ENCODE peak calls at places on chromosomes 16 and 17, in ten cellular contexts. One of them, this sample, is unnamed.
A peak's percentile ranks its signal among the peaks of the same experiment; 100 is the strongest.

GRCh38 chr17:49998836-49999511 is 4.0 kb upstream of the DLX3 start:
- DNase-seq in uterus: no peak
- DNase-seq in heart right ventricle: no peak
- DNase-seq in PC-9: no peak
- DNase-seq in transverse colon: no peak
- DNase-seq in spleen: no peak
- DNase-seq in heart left ventricle: no peak
- DNase-seq in tibial artery: no peak
- DNase-seq in psoas muscle: no peak
- DNase-seq in fibroblast of lung: no peak
- DNase-seq in this sample: no peak

GRCh38 chr17:75664099-75664549 is 2.8 kb downstream of the RECQL5 start:
- DNase-seq in uterus: no peak
- DNase-seq in heart right ventricle: no peak
- DNase-seq in PC-9: no peak
- DNase-seq in transverse colon: no peak
- DNase-seq in spleen: no peak
- DNase-seq in heart left ventricle: no peak
- DNase-seq in tibial artery: no peak
- DNase-seq in psoas muscle: no peak
- DNase-seq in fibroblast of lung: no peak
- DNase-seq in this sample: no peak

GRCh38 chr16:82088483-82088882 is 53.4 kb downstream of the HSD17B2 start:
- DNase-seq in uterus: peak; percentile 23
- DNase-seq in heart right ventricle: no peak
- DNase-seq in PC-9: no peak
- DNase-seq in transverse colon: no peak
- DNase-seq in spleen: no peak
- DNase-seq in heart left ventricle: no peak
- DNase-seq in tibial artery: no peak
- DNase-seq in psoas muscle: no peak
- DNase-seq in fibroblast of lung: no peak
- DNase-seq in this sample: no peak

GRCh38 chr17:51590071-51590470 is 329.7 kb downstream of the UTP18 start:
- DNase-seq in uterus: no peak
- DNase-seq in heart right ventricle: no peak
- DNase-seq in PC-9: no peak
- DNase-seq in transverse colon: no peak
- DNase-seq in spleen: no peak
- DNase-seq in heart left ventricle: no peak
- DNase-seq in tibial artery: no peak
- DNase-seq in psoas muscle: no peak
- DNase-seq in fibroblast of lung: no peak
- DNase-seq in this sample: no peak

GRCh38 chr17:57445772-57446472 is 189.6 kb downstream of the MSI2 start:
- DNase-seq in uterus: no peak
- DNase-seq in heart right ventricle: no peak
- DNase-seq in PC-9: no peak
- DNase-seq in transverse colon: no peak
- DNase-seq in spleen: no peak
- DNase-seq in heart left ventricle: no peak
- DNase-seq in tibial artery: no peak
- DNase-seq in psoas muscle: no peak
- DNase-seq in fibroblast of lung: peak; percentile 75
- DNase-seq in this sample: no peak

GRCh38 chr17:67200727-67201301 is 44.2 kb downstream of the HELZ start:
- DNase-seq in uterus: no peak
- DNase-seq in heart right ventricle: no peak
- DNase-seq in PC-9: no peak
- DNase-seq in transverse colon: no peak
- DNase-seq in spleen: no peak
- DNase-seq in heart left ventricle: no peak
- DNase-seq in tibial artery: no peak
- DNase-seq in psoas muscle: no peak
- DNase-seq in fibroblast of lung: no peak
- DNase-seq in this sample: no peak

GRCh38 chr17:68401288-68401687 is 56.0 kb downstream of the WIPI1 start:
- DNase-seq in uterus: no peak
- DNase-seq in heart right ventricle: no peak
- DNase-seq in PC-9: no peak
- DNase-seq in transverse colon: no peak
- DNase-seq in spleen: no peak
- DNase-seq in heart left ventricle: no peak
- DNase-seq in tibial artery: no peak
- DNase-seq in psoas muscle: no peak
- DNase-seq in fibroblast of lung: no peak
- DNase-seq in this sample: no peak

GRCh38 chr17:14784997-14785696 is 480.0 kb downstream of the PMP22 start:
- DNase-seq in uterus: no peak
- DNase-seq in heart right ventricle: no peak
- DNase-seq in PC-9: no peak
- DNase-seq in transverse colon: no peak
- DNase-seq in spleen: peak; percentile 72
- DNase-seq in heart left ventricle: no peak
- DNase-seq in tibial artery: no peak
- DNase-seq in psoas muscle: no peak
- DNase-seq in fibroblast of lung: no peak
- DNase-seq in this sample: no peak

GRCh38 chr17:77471984-77472836 is 331.4 kb downstream of the SEC14L1 start:
- DNase-seq in uterus: peak; percentile 82
- DNase-seq in heart right ventricle: peak; percentile 27
- DNase-seq in PC-9: peak; percentile 27
- DNase-seq in transverse colon: peak; percentile 50
- DNase-seq in spleen: no peak
- DNase-seq in heart left ventricle: no peak
- DNase-seq in tibial artery: no peak
- DNase-seq in psoas muscle: peak; percentile 51
- DNase-seq in fibroblast of lung: peak; percentile 85
- DNase-seq in this sample: peak; percentile 84
- H3K4me3 ChIP-seq in uterus: no peak overlapping the region
- H3K4me3 ChIP-seq in heart right ventricle: no peak overlapping the region
- H3K4me3 ChIP-seq in PC-9: no peak overlapping the region
- H3K4me3 ChIP-seq in transverse colon: no peak overlapping the region
- H3K4me3 ChIP-seq in spleen: no peak overlapping the region
- H3K4me3 ChIP-seq in heart left ventricle: no peak overlapping the region
- H3K4me3 ChIP-seq in tibial artery: no peak overlapping the region
- H3K4me3 ChIP-seq in psoas muscle: no peak overlapping the region
- H3K4me3 ChIP-seq in fibroblast of lung: no peak overlapping the region
- H3K4me3 ChIP-seq in this sample: no peak overlapping the region

GRCh38 chr16:27450836-27451341 is 48.9 kb downstream of the IL21R start:
- DNase-seq in uterus: no peak
- DNase-seq in heart right ventricle: no peak
- DNase-seq in PC-9: no peak
- DNase-seq in transverse colon: peak; percentile 50
- DNase-seq in spleen: no peak
- DNase-seq in heart left ventricle: no peak
- DNase-seq in tibial artery: no peak
- DNase-seq in psoas muscle: no peak
- DNase-seq in fibroblast of lung: no peak
- DNase-seq in this sample: no peak
- H3K4me1 ChIP-seq in uterus: no peaks in the 10 kb centered on the region
- H3K4me1 ChIP-seq in heart right ventricle: peaks cover 16% of the 10 kb centered on the region
- H3K4me1 ChIP-seq in PC-9: no peaks in the 10 kb centered on the region
- H3K4me1 ChIP-seq in transverse colon: no peaks in the 10 kb centered on the region
- H3K4me1 ChIP-seq in spleen: peaks cover 57% of the 10 kb centered on the region
- H3K4me1 ChIP-seq in heart left ventricle: peaks cover 38% of the 10 kb centered on the region
- H3K4me1 ChIP-seq in tibial artery: no peaks in the 10 kb centered on the region
- H3K4me1 ChIP-seq in psoas muscle: no peaks in the 10 kb centered on the region
- H3K4me1 ChIP-seq in fibroblast of lung: peaks cover 6% of the 10 kb centered on the region
- H3K4me1 ChIP-seq in this sample: no peaks in the 10 kb centered on the region

GRCh38 chr16:54077412-54077821 is 209.2 kb downstream of the IRX3 start:
- DNase-seq in uterus: no peak
- DNase-seq in heart right ventricle: no peak
- DNase-seq in PC-9: peak; percentile 53
- DNase-seq in transverse colon: no peak
- DNase-seq in spleen: no peak
- DNase-seq in heart left ventricle: no peak
- DNase-seq in tibial artery: no peak
- DNase-seq in psoas muscle: no peak
- DNase-seq in fibroblast of lung: peak; percentile 79
- DNase-seq in this sample: peak; percentile 47

GRCh38 chr16:54075446-54075845 is 211.1 kb downstream of the IRX3 start:
- DNase-seq in uterus: no peak
- DNase-seq in heart right ventricle: no peak
- DNase-seq in PC-9: no peak
- DNase-seq in transverse colon: no peak
- DNase-seq in spleen: no peak
- DNase-seq in heart left ventricle: no peak
- DNase-seq in tibial artery: no peak
- DNase-seq in psoas muscle: no peak
- DNase-seq in fibroblast of lung: no peak
- DNase-seq in this sample: no peak

GRCh38 chr16:54076006-54076504 is 210.5 kb downstream of the IRX3 start:
- DNase-seq in uterus: no peak
- DNase-seq in heart right ventricle: no peak
- DNase-seq in PC-9: no peak
- DNase-seq in transverse colon: no peak
- DNase-seq in spleen: no peak
- DNase-seq in heart left ventricle: no peak
- DNase-seq in tibial artery: no peak
- DNase-seq in psoas muscle: no peak
- DNase-seq in fibroblast of lung: no peak
- DNase-seq in this sample: no peak

GRCh38 chr16:54080524-54081008 is 206.0 kb downstream of the IRX3 start:
- DNase-seq in uterus: no peak
- DNase-seq in heart right ventricle: no peak
- DNase-seq in PC-9: peak; percentile 50
- DNase-seq in transverse colon: no peak
- DNase-seq in spleen: no peak
- DNase-seq in heart left ventricle: no peak
- DNase-seq in tibial artery: no peak
- DNase-seq in psoas muscle: no peak
- DNase-seq in fibroblast of lung: peak; percentile 99
- DNase-seq in this sample: peak; percentile 52
- H3K27ac ChIP-seq in uterus: no peak overlapping the region
- H3K27ac ChIP-seq in heart right ventricle: no peak overlapping the region
- H3K27ac ChIP-seq in PC-9: peak overlapping the region; percentile 92
- H3K27ac ChIP-seq in transverse colon: no peak overlapping the region
- H3K27ac ChIP-seq in spleen: no peak overlapping the region
- H3K27ac ChIP-seq in heart left ventricle: no peak overlapping the region
- H3K27ac ChIP-seq in tibial artery: no peak overlapping the region
- H3K27ac ChIP-seq in psoas muscle: no peak overlapping the region
- H3K27ac ChIP-seq in fibroblast of lung: no peak overlapping the region
- H3K27ac ChIP-seq in this sample: peak overlapping the region; percentile 38

GRCh38 chr17:63740464-63741181 is 976 bp downstream of the STRADA start:
- DNase-seq in uterus: no peak
- DNase-seq in heart right ventricle: no peak
- DNase-seq in PC-9: no peak
- DNase-seq in transverse colon: no peak
- DNase-seq in spleen: no peak
- DNase-seq in heart left ventricle: no peak
- DNase-seq in tibial artery: no peak
- DNase-seq in psoas muscle: no peak
- DNase-seq in fibroblast of lung: peak; percentile 8
- DNase-seq in this sample: no peak
- H3K4me3 ChIP-seq in uterus: peak overlapping the region; percentile 90
- H3K4me3 ChIP-seq in heart right ventricle: peak overlapping the region; percentile 96
- H3K4me3 ChIP-seq in PC-9: peak overlapping the region; percentile 91
- H3K4me3 ChIP-seq in transverse colon: peak overlapping the region; percentile 99
- H3K4me3 ChIP-seq in spleen: peak overlapping the region; percentile 88
- H3K4me3 ChIP-seq in heart left ventricle: peak overlapping the region; percentile 92
- H3K4me3 ChIP-seq in tibial artery: peak overlapping the region; percentile 88
- H3K4me3 ChIP-seq in psoas muscle: peak overlapping the region; percentile 99
- H3K4me3 ChIP-seq in fibroblast of lung: peak overlapping the region; percentile 96
- H3K4me3 ChIP-seq in this sample: peak overlapping the region; percentile 75

GRCh38 chr17:8289103-8289397 is 580 bp downstream of the RANGRF start:
- DNase-seq in uterus: peak; percentile 82
- DNase-seq in heart right ventricle: no peak
- DNase-seq in PC-9: no peak
- DNase-seq in transverse colon: no peak
- DNase-seq in spleen: no peak
- DNase-seq in heart left ventricle: no peak
- DNase-seq in tibial artery: peak; percentile 72
- DNase-seq in psoas muscle: peak; percentile 87
- DNase-seq in fibroblast of lung: no peak
- DNase-seq in this sample: no peak

GRCh38 chr17:8287651-8288335 is 677 bp upstream of the RANGRF start:
- DNase-seq in uterus: no peak
- DNase-seq in heart right ventricle: no peak
- DNase-seq in PC-9: no peak
- DNase-seq in transverse colon: no peak
- DNase-seq in spleen: peak; percentile 79
- DNase-seq in heart left ventricle: no peak
- DNase-seq in tibial artery: no peak
- DNase-seq in psoas muscle: no peak
- DNase-seq in fibroblast of lung: no peak
- DNase-seq in this sample: no peak

GRCh38 chr17:8285270-8286181 is 2.9 kb upstream of the RANGRF start:
- DNase-seq in uterus: no peak
- DNase-seq in heart right ventricle: no peak
- DNase-seq in PC-9: no peak
- DNase-seq in transverse colon: no peak
- DNase-seq in spleen: no peak
- DNase-seq in heart left ventricle: no peak
- DNase-seq in tibial artery: no peak
- DNase-seq in psoas muscle: no peak
- DNase-seq in fibroblast of lung: no peak
- DNase-seq in this sample: no peak

GRCh38 chr17:8290043-8290442 is 1.6 kb downstream of the RANGRF start:
- DNase-seq in uterus: no peak
- DNase-seq in heart right ventricle: no peak
- DNase-seq in PC-9: no peak
- DNase-seq in transverse colon: no peak
- DNase-seq in spleen: no peak
- DNase-seq in heart left ventricle: no peak
- DNase-seq in tibial artery: no peak
- DNase-seq in psoas muscle: no peak
- DNase-seq in fibroblast of lung: no peak
- DNase-seq in this sample: no peak

GRCh38 chr17:8288336-8289102 is at the start of gene RANGRF:
- DNase-seq in uterus: peak; percentile 89
- DNase-seq in heart right ventricle: peak; percentile 91
- DNase-seq in PC-9: peak; percentile 86
- DNase-seq in transverse colon: peak; percentile 93
- DNase-seq in spleen: peak; percentile 96
- DNase-seq in heart left ventricle: peak; percentile 92
- DNase-seq in tibial artery: peak; percentile 88
- DNase-seq in psoas muscle: peak; percentile 94
- DNase-seq in fibroblast of lung: peak; percentile 71
- DNase-seq in this sample: peak; percentile 83
- H3K4me1 ChIP-seq in uterus: peaks cover 6% of the 10 kb centered on the region
- H3K4me1 ChIP-seq in heart right ventricle: peaks cover 20% of the 10 kb centered on the region
- H3K4me1 ChIP-seq in PC-9: peaks cover 5% of the 10 kb centered on the region
- H3K4me1 ChIP-seq in transverse colon: peaks cover 21% of the 10 kb centered on the region
- H3K4me1 ChIP-seq in spleen: peaks cover 34% of the 10 kb centered on the region
- H3K4me1 ChIP-seq in heart left ventricle: peaks cover 27% of the 10 kb centered on the region
- H3K4me1 ChIP-seq in tibial artery: peaks cover 8% of the 10 kb centered on the region
- H3K4me1 ChIP-seq in psoas muscle: peaks cover 19% of the 10 kb centered on the region
- H3K4me1 ChIP-seq in fibroblast of lung: peaks cover 8% of the 10 kb centered on the region
- H3K4me1 ChIP-seq in this sample: peaks cover 11% of the 10 kb centered on the region

This sample was measured in SJSA1.